ENCODE peak calls at places on chromosomes 11 and 22, in ten cellular contexts. J is left ventricle myocardium inferior, T is brain microvascular endothelial cell, W is endodermal cell, H is mammary epithelial cell, X is astrocyte of the spinal cord, K is cardiac muscle cell, L is tibial artery, D is sigmoid colon, B is heart right ventricle. N is an unnamed sample.

GRCh38 chr22:31080848-31081649 is at the start of gene SMTN:
- DNase-seq in J (peak; percentile 93), T (peak; percentile 80), W (peak; percentile 98), H (peak; percentile 90), X (peak; percentile 91), K (peak; percentile 97), L (peak; percentile 96), D (peak; percentile 97), B (peak; percentile 95), N (peak; percentile 78)

GRCh38 chr11:121891134-121891533 is 224.9 kb downstream of the BLID start:
- DNase-seq in J (no peak), T (no peak), W (no peak), H (no peak), X (no peak), K (no peak), L (no peak), D (no peak), B (no peak), N (no peak)

GRCh38 chr11:47147250-47147649 is 29.4 kb downstream of the ARFGAP2 start:
- DNase-seq in J (no peak), T (no peak), W (no peak), H (no peak), X (no peak), K (no peak), L (no peak), D (no peak), B (no peak), N (no peak)

GRCh38 chr11:106691807-106692365 is 326.4 kb downstream of the GUCY1A2 start:
- DNase-seq in J (no peak), T (peak; percentile 22), W (no peak), H (no peak), X (no peak), K (no peak), L (no peak), D (no peak), B (no peak), N (no peak)

GRCh38 chr11:34300571-34301295 is 57.1 kb downstream of the ABTB2 start:
- DNase-seq in J (no peak), T (no peak), W (no peak), H (no peak), X (no peak), K (no peak), L (no peak), D (no peak), B (no peak), N (no peak)

GRCh38 chr11:96215094-96215782 is 127.8 kb downstream of the MAML2 start:
- DNase-seq in J (no peak), T (peak; percentile 46), W (no peak), H (no peak), X (peak; percentile 70), K (no peak), L (no peak), D (no peak), B (no peak), N (no peak)

GRCh38 chr11:8652140-8652539 is 30.3 kb downstream of the TRIM66 start:
- DNase-seq in J (no peak), T (peak; percentile 67), W (no peak), H (peak; percentile 86), X (peak; percentile 86), K (no peak), L (no peak), D (no peak), B (no peak), N (no peak)

GRCh38 chr22:48980918-48981317 is 846.8 kb downstream of the BRD1 start:
- DNase-seq in J (no peak), T (no peak), W (no peak), H (no peak), X (no peak), K (no peak), L (peak; percentile 51), D (no peak), B (no peak), N (no peak)

GRCh38 chr11:104944080-104944479 is 24.3 kb downstream of the CASP4 start:
- DNase-seq in J (no peak), T (no peak), W (no peak), H (no peak), X (no peak), K (no peak), L (no peak), D (no peak), B (no peak), N (no peak)

GRCh38 chr11:10885703-10886363 is 28.0 kb upstream of the ZBED5 start:
- DNase-seq in J (no peak), T (peak; percentile 54), W (no peak), H (no peak), X (peak; percentile 84), K (peak; percentile 52), L (no peak), D (no peak), B (peak; percentile 60), N (no peak)

GRCh38 chr22:26681395-26681821 is 24.0 kb downstream of the MIAT start:
- DNase-seq in J (no peak), T (peak; percentile 88), W (peak; percentile 90), H (no peak), X (peak; percentile 74), K (peak; percentile 79), L (peak; percentile 53), D (no peak), B (no peak), N (peak; percentile 75)

GRCh38 chr11:78957481-78958245 is 383.0 kb upstream of the NARS2 start:
- DNase-seq in J (no peak), T (no peak), W (no peak), H (peak; percentile 57), X (peak; percentile 41), K (no peak), L (no peak), D (no peak), B (no peak), N (no peak)

GRCh38 chr11:18046116-18046777 is at the start of gene TPH1:
- DNase-seq in J (peak; percentile 26), T (peak; percentile 34), W (peak; percentile 86), H (peak; percentile 76), X (peak; percentile 50), K (peak; percentile 75), L (peak; percentile 68), D (no peak), B (peak; percentile 9), N (no peak)

GRCh38 chr11:46130286-46130937 is 9.2 kb upstream of the PHF21A start:
- DNase-seq in J (no peak), T (no peak), W (no peak), H (no peak), X (no peak), K (no peak), L (no peak), D (no peak), B (no peak), N (no peak)
- H3K4me3 ChIP-seq in J (no peak overlapping the region), T (no peak overlapping the region), W (no peak overlapping the region), H (no peak overlapping the region), X (no peak overlapping the region), K (no peak overlapping the region), L (no peak overlapping the region), D (no peak overlapping the region), B (no peak overlapping the region), N (no peak overlapping the region)

DNA sequence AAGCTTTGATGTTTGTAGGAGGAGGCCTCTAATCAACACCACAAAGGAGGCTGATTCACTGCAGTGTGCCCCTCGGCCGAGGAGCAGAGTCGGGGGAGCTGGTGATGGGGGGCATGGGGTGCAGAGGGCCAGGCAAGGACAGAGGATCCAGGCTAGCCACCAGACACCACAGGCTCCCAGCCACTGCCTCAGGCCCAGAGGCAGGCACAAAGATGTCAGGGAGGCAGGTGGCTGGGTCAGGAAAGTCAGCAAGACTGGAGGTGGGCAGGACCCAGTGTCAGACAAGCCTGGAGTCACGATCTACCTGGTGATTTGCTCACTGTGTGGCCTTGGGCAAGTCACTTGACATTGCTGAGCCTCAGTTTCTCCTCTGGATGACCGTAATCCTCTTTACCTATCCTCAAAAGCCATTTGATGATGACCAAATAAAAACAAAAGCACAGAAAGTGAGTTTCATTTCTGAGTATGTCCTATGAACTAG is 121.0 kb downstream of the BUD13 start:
- DNase-seq in J (no peak), T (no peak), W (no peak), H (no peak), X (no peak), K (no peak), L (no peak), D (no peak), B (no peak), N (no peak)
- H3K4me3 ChIP-seq in J (no peak overlapping the region), T (no peak overlapping the region), W (no peak overlapping the region), H (no peak overlapping the region), X (no peak overlapping the region), K (no peak overlapping the region), L (no peak overlapping the region), D (no peak overlapping the region), B (no peak overlapping the region), N (no peak overlapping the region)

GRCh38 chr11:111469200-111469599 is 43.0 kb downstream of the BTG4 start:
- DNase-seq in J (no peak), T (peak; percentile 39), W (no peak), H (no peak), X (peak; percentile 73), K (no peak), L (no peak), D (no peak), B (no peak), N (no peak)
- H3K4me3 ChIP-seq in J (no peak overlapping the region), T (no peak overlapping the region), W (no peak overlapping the region), H (no peak overlapping the region), X (no peak overlapping the region), K (no peak overlapping the region), L (no peak overlapping the region), D (no peak overlapping the region), B (no peak overlapping the region), N (no peak overlapping the region)

GRCh38 chr11:27031754-27032153 is 8.9 kb upstream of the BBOX1 start:
- DNase-seq in J (no peak), T (no peak), W (no peak), H (no peak), X (no peak), K (no peak), L (no peak), D (no peak), B (no peak), N (no peak)

GRCh38 chr11:27025957-27026356 is 14.7 kb upstream of the BBOX1 start:
- DNase-seq in J (no peak), T (no peak), W (no peak), H (no peak), X (no peak), K (no peak), L (no peak), D (no peak), B (no peak), N (no peak)

GRCh38 chr11:27024865-27025264 is 15.8 kb upstream of the BBOX1 start:
- DNase-seq in J (no peak), T (no peak), W (no peak), H (no peak), X (no peak), K (no peak), L (no peak), D (no peak), B (no peak), N (no peak)

GRCh38 chr11:27025312-27025955 is 15.2 kb upstream of the BBOX1 start:
- DNase-seq in J (no peak), T (no peak), W (no peak), H (no peak), X (no peak), K (no peak), L (no peak), D (no peak), B (no peak), N (no peak)

DNA sequence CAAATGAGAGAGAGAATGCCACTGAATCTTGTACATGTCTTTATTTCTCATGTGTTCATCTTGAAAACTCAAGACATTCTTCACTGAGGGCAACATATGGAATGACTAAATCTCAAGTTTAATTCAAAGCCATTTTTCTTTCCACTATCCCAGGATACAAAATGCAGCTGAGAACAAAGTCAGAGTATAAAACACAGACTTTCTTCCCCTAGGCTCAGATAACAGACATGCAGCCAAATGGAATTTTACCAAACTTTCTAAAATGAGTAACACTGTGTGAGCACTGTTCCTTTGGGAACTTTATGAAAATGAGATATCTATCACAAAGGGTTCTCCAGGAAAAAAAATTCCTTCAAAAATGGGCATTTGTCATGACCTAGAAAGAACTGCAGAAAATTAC is 12.0 kb upstream of the BBOX1 start:
- DNase-seq in J (no peak), T (no peak), W (no peak), H (no peak), X (peak; percentile 28), K (no peak), L (no peak), D (no peak), B (no peak), N (no peak)
- H3K4me3 ChIP-seq in J (no peak overlapping the region), T (no peak overlapping the region), W (no peak overlapping the region), H (no peak overlapping the region), X (no peak overlapping the region), K (no peak overlapping the region), L (no peak overlapping the region), D (no peak overlapping the region), B (no peak overlapping the region), N (no peak overlapping the region)